ENCODE peak calls at places on chromosomes 6 and 20, in eight cellular contexts. One of them, this sample, is unnamed.

GRCh38 chr20:54166987-54167662 is 6.7 kb downstream of the CYP24A1 start:
- DNase-seq in transverse colon: no peak
- DNase-seq in MM.1S: no peak
- DNase-seq in psoas muscle: no peak
- DNase-seq in left ventricle myocardium inferior: no peak
- DNase-seq in Peyer's patch: no peak
- DNase-seq in AG04450: no peak
- DNase-seq in testis: no peak
- DNase-seq in this sample: no peak

GRCh38 chr6:19714415-19715165 is 122.6 kb upstream of the ID4 start:
- DNase-seq in psoas muscle: no peak
- DNase-seq in transverse colon: no peak
- DNase-seq in MM.1S: no peak
- DNase-seq in testis: no peak
- DNase-seq in Peyer's patch: no peak
- DNase-seq in AG04450: no peak
- DNase-seq in left ventricle myocardium inferior: no peak
- DNase-seq in this sample: no peak

GRCh38 chr6:41505084-41506049 is 40.8 kb upstream of the FOXP4 start:
- DNase-seq in left ventricle myocardium inferior: peak
- DNase-seq in transverse colon: peak
- DNase-seq in MM.1S: no peak
- DNase-seq in psoas muscle: peak
- DNase-seq in Peyer's patch: peak
- DNase-seq in AG04450: peak
- DNase-seq in testis: peak
- DNase-seq in this sample: no peak

GRCh38 chr20:53580376-53581111 is 13.1 kb downstream of the ZNF217 start:
- DNase-seq in AG04450: no peak
- DNase-seq in transverse colon: no peak
- DNase-seq in testis: no peak
- DNase-seq in Peyer's patch: no peak
- DNase-seq in MM.1S: no peak
- DNase-seq in left ventricle myocardium inferior: no peak
- DNase-seq in psoas muscle: no peak
- DNase-seq in this sample: no peak

GRCh38 chr6:140078552-140079126 is 704.2 kb upstream of the CITED2 start:
- DNase-seq in psoas muscle: no peak
- DNase-seq in transverse colon: no peak
- DNase-seq in AG04450: peak
- DNase-seq in testis: no peak
- DNase-seq in left ventricle myocardium inferior: no peak
- DNase-seq in Peyer's patch: no peak
- DNase-seq in MM.1S: no peak
- DNase-seq in this sample: no peak

GRCh38 chr20:57289401-57290177 is 23.1 kb upstream of the BMP7 start:
- DNase-seq in Peyer's patch: no peak
- DNase-seq in transverse colon: no peak
- DNase-seq in MM.1S: no peak
- DNase-seq in left ventricle myocardium inferior: no peak
- DNase-seq in AG04450: no peak
- DNase-seq in testis: no peak
- DNase-seq in psoas muscle: no peak
- DNase-seq in this sample: peak

GRCh38 chr20:11112837-11113236 is 439.0 kb upstream of the JAG1 start:
- DNase-seq in Peyer's patch: no peak
- DNase-seq in transverse colon: no peak
- DNase-seq in left ventricle myocardium inferior: no peak
- DNase-seq in MM.1S: no peak
- DNase-seq in testis: no peak
- DNase-seq in psoas muscle: no peak
- DNase-seq in AG04450: no peak
- DNase-seq in this sample: no peak

GRCh38 chr20:40815156-40816038 is 126.4 kb upstream of the MAFB start:
- DNase-seq in Peyer's patch: no peak
- DNase-seq in transverse colon: no peak
- DNase-seq in testis: no peak
- DNase-seq in MM.1S: no peak
- DNase-seq in AG04450: no peak
- DNase-seq in psoas muscle: no peak
- DNase-seq in left ventricle myocardium inferior: no peak
- DNase-seq in this sample: no peak

GRCh38 chr6:34243131-34243771 is 5.6 kb downstream of the SMIM29 start:
- DNase-seq in AG04450: no peak
- DNase-seq in testis: no peak
- DNase-seq in MM.1S: no peak
- DNase-seq in left ventricle myocardium inferior: no peak
- DNase-seq in Peyer's patch: no peak
- DNase-seq in psoas muscle: no peak
- DNase-seq in transverse colon: no peak
- DNase-seq in this sample: peak

GRCh38 chr6:96716221-96716620 is 121.1 kb downstream of the GPR63 start:
- DNase-seq in Peyer's patch: no peak
- DNase-seq in left ventricle myocardium inferior: no peak
- DNase-seq in testis: no peak
- DNase-seq in transverse colon: no peak
- DNase-seq in AG04450: no peak
- DNase-seq in psoas muscle: no peak
- DNase-seq in MM.1S: no peak
- DNase-seq in this sample: peak
- H3K27ac ChIP-seq in Peyer's patch: no peak
- H3K27ac ChIP-seq in left ventricle myocardium inferior: no peak
- H3K27ac ChIP-seq in testis: no peak
- H3K27ac ChIP-seq in transverse colon: no peak
- H3K27ac ChIP-seq in AG04450: no peak
- H3K27ac ChIP-seq in psoas muscle: no peak
- H3K27ac ChIP-seq in MM.1S: no peak
- H3K27ac ChIP-seq in this sample: no peak

DNA sequence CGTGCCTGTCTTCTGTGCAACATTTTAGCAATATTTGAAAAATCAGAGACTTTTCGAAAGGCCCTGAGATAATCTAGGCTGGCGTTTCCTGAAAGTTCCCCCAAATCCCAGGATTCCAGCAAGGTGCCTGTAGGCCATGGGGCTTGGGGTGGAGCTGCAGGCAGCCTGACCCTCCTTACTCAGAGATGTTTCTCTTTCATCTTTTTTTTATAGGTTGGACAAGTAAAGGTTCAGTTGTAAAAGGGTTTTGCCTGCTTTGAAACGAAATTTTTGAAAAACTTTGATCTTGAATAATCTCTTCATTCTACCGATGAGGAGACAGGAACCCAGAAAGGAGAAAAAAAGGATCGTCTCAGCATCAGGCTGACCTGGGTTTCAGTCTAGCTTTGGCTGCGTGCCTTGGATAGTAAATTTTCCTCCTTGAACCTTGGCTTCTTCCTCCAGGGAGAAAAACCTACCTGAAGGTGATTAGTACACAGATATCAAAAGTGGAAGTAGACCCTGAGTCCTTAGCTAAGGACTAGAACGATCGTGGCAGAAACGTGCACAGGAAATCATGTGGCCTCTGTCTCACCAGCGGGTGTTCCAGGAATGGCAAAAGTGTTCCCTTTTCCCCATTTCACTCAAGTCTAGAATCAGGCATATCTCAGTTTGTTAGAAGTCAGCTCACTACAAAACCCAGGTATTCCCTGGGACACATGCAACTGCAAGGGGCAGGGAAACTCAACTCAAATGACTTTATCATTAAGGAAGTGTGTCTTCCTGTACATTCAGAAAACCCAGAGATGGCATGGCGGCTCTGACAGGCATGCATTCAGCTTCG is 128.2 kb upstream of the PTPN1 start:
- DNase-seq in left ventricle myocardium inferior: no peak
- DNase-seq in transverse colon: peak
- DNase-seq in testis: peak
- DNase-seq in psoas muscle: no peak
- DNase-seq in MM.1S: peak
- DNase-seq in AG04450: no peak
- DNase-seq in Peyer's patch: peak
- DNase-seq in this sample: no peak
- H3K4me3 ChIP-seq in left ventricle myocardium inferior: no peak
- H3K4me3 ChIP-seq in transverse colon: no peak
- H3K4me3 ChIP-seq in testis: no peak
- H3K4me3 ChIP-seq in psoas muscle: no peak
- H3K4me3 ChIP-seq in MM.1S: peak
- H3K4me3 ChIP-seq in AG04450: no peak
- H3K4me3 ChIP-seq in Peyer's patch: no peak
- H3K4me3 ChIP-seq in this sample: no peak

DNA sequence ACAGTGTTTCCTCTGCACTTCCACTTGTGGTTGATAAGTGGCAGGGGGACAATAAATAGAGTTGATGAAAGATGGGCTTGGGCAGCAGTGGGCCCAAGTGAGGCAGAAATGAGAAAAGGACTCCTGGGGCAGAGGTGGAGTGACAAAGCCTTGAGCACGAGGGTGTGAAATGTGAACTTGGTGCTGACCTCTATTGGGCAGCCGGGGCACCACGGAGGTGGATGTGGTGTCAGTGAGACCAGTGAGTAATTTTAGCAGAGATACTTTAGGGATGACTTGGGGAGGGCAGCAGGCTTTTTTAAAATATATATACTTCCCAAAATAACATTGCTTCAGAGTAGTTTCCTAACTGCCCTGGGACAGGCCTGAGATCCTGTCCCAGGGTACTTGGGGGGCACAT is 30.6 kb upstream of the MYLK2 start:
- DNase-seq in testis: peak
- DNase-seq in psoas muscle: peak
- DNase-seq in left ventricle myocardium inferior: no peak
- DNase-seq in transverse colon: no peak
- DNase-seq in AG04450: no peak
- DNase-seq in MM.1S: no peak
- DNase-seq in Peyer's patch: no peak
- DNase-seq in this sample: no peak
- TF ChIP-seq CTCF in testis: no peak
- TF ChIP-seq CTCF in psoas muscle: no peak
- TF ChIP-seq CTCF in left ventricle myocardium inferior: no peak
- TF ChIP-seq CTCF in transverse colon: no peak
- TF ChIP-seq CTCF in AG04450: peak
- TF ChIP-seq CTCF in MM.1S: no peak
- TF ChIP-seq CTCF in Peyer's patch: no peak
- TF ChIP-seq CTCF in this sample: peak

GRCh38 chr6:145275787-145276186 is 459.5 kb downstream of the EPM2A start:
- DNase-seq in AG04450: no peak
- DNase-seq in transverse colon: no peak
- DNase-seq in MM.1S: no peak
- DNase-seq in left ventricle myocardium inferior: no peak
- DNase-seq in testis: no peak
- DNase-seq in Peyer's patch: no peak
- DNase-seq in psoas muscle: no peak
- DNase-seq in this sample: no peak

GRCh38 chr6:145276746-145277145 is 458.6 kb downstream of the EPM2A start:
- DNase-seq in testis: no peak
- DNase-seq in MM.1S: no peak
- DNase-seq in Peyer's patch: no peak
- DNase-seq in AG04450: no peak
- DNase-seq in psoas muscle: no peak
- DNase-seq in left ventricle myocardium inferior: no peak
- DNase-seq in transverse colon: no peak
- DNase-seq in this sample: no peak

GRCh38 chr6:145278163-145278807 is 457.0 kb downstream of the EPM2A start:
- DNase-seq in Peyer's patch: no peak
- DNase-seq in testis: no peak
- DNase-seq in psoas muscle: no peak
- DNase-seq in transverse colon: no peak
- DNase-seq in MM.1S: no peak
- DNase-seq in left ventricle myocardium inferior: no peak
- DNase-seq in AG04450: no peak
- DNase-seq in this sample: no peak

GRCh38 chr6:145275019-145275418 is 460.3 kb downstream of the EPM2A start:
- DNase-seq in Peyer's patch: no peak
- DNase-seq in psoas muscle: no peak
- DNase-seq in AG04450: no peak
- DNase-seq in transverse colon: no peak
- DNase-seq in left ventricle myocardium inferior: no peak
- DNase-seq in MM.1S: no peak
- DNase-seq in testis: no peak
- DNase-seq in this sample: no peak

DNA sequence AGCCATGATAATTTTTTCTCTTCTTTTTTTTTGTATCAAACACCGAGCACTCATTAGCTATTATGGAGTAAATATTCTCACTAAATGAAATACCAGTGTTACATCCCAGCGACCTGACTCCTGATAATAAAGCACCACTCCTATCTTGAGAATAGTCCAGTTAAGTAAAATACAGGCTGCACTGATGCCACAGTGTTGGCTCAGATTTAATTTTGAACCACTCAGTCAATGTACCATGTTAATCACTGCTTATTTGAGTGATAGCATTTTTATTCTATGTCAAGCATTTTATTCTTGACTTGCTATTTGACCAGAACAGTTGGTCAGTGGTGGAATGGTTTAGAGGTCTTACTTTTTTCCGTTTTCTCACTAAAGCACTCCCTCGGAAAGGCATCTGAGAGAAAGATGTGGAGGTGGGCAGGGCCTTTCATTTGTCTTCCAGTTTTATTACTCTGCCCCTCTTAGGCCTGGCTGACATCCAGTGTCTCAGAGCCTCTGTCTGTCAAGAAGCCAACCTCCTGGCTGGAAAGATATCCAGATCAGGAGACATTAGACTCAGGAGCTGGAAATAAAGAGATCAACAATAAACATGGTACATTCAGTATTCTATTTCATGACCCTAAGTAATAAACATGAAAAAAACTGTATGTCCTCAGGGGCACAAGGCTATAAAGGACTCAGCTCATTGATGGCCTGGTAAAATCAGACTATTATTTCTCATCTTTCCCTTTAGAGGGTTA is 457.8 kb downstream of the EPM2A start:
- DNase-seq in left ventricle myocardium inferior: no peak
- DNase-seq in testis: no peak
- DNase-seq in psoas muscle: no peak
- DNase-seq in Peyer's patch: no peak
- DNase-seq in MM.1S: no peak
- DNase-seq in AG04450: no peak
- DNase-seq in transverse colon: no peak
- DNase-seq in this sample: no peak
- H3K27ac ChIP-seq in left ventricle myocardium inferior: peak
- H3K27ac ChIP-seq in testis: no peak
- H3K27ac ChIP-seq in psoas muscle: no peak
- H3K27ac ChIP-seq in Peyer's patch: no peak
- H3K27ac ChIP-seq in MM.1S: no peak
- H3K27ac ChIP-seq in AG04450: no peak
- H3K27ac ChIP-seq in transverse colon: no peak
- H3K27ac ChIP-seq in this sample: no peak

GRCh38 chr20:59020938-59021551 is 1.8 kb downstream of the TUBB1 start:
- DNase-seq in Peyer's patch: no peak
- DNase-seq in left ventricle myocardium inferior: no peak
- DNase-seq in MM.1S: no peak
- DNase-seq in transverse colon: no peak
- DNase-seq in AG04450: no peak
- DNase-seq in psoas muscle: no peak
- DNase-seq in testis: peak
- DNase-seq in this sample: no peak
- H3K4me3 ChIP-seq in Peyer's patch: no peak
- H3K4me3 ChIP-seq in left ventricle myocardium inferior: no peak
- H3K4me3 ChIP-seq in MM.1S: no peak
- H3K4me3 ChIP-seq in transverse colon: no peak
- H3K4me3 ChIP-seq in AG04450: no peak
- H3K4me3 ChIP-seq in psoas muscle: no peak
- H3K4me3 ChIP-seq in testis: no peak
- H3K4me3 ChIP-seq in this sample: no peak

GRCh38 chr6:82488403-82488802 is 124.8 kb downstream of the TPBG start:
- DNase-seq in transverse colon: no peak
- DNase-seq in testis: no peak
- DNase-seq in left ventricle myocardium inferior: no peak
- DNase-seq in Peyer's patch: no peak
- DNase-seq in AG04450: no peak
- DNase-seq in MM.1S: no peak
- DNase-seq in psoas muscle: no peak
- DNase-seq in this sample: no peak
- TF ChIP-seq CTCF in transverse colon: no peak
- TF ChIP-seq CTCF in testis: no peak
- TF ChIP-seq CTCF in left ventricle myocardium inferior: no peak
- TF ChIP-seq CTCF in Peyer's patch: no peak
- TF ChIP-seq CTCF in AG04450: no peak
- TF ChIP-seq CTCF in MM.1S: no peak
- TF ChIP-seq CTCF in psoas muscle: no peak
- TF ChIP-seq CTCF in this sample: no peak

GRCh38 chr6:30091577-30092381 is 16.2 kb upstream of the RNF39 start:
- DNase-seq in Peyer's patch: no peak
- DNase-seq in transverse colon: peak
- DNase-seq in testis: peak
- DNase-seq in MM.1S: no peak
- DNase-seq in psoas muscle: no peak
- DNase-seq in left ventricle myocardium inferior: no peak
- DNase-seq in AG04450: peak
- DNase-seq in this sample: no peak
- H3K27ac ChIP-seq in Peyer's patch: peak
- H3K27ac ChIP-seq in transverse colon: peak
- H3K27ac ChIP-seq in testis: no peak
- H3K27ac ChIP-seq in MM.1S: no peak
- H3K27ac ChIP-seq in psoas muscle: no peak
- H3K27ac ChIP-seq in left ventricle myocardium inferior: no peak
- H3K27ac ChIP-seq in AG04450: no peak
- H3K27ac ChIP-seq in this sample: no peak

This sample was measured in WERI-Rb-1.